ENCODE peak calls at places on chromosomes 11 and 22, in seven cellular contexts. U, P, B, G, I, S and Y are unnamed samples.

GRCh38 chr22:50340157-50340879 is 2.8 kb upstream of the PPP6R2 start:
- DNase-seq in U (no peak), G (no peak), S (no peak), B (no peak), I (no peak), P (no peak), Y (no peak)

GRCh38 chr11:94910281-94910680 is 63.1 kb downstream of the CWC15 start:
- DNase-seq in G (no peak), I (no peak), P (no peak), B (no peak), S (no peak), U (no peak), Y (no peak)

GRCh38 chr11:92024788-92025187 is 199.8 kb upstream of the FAT3 start:
- DNase-seq in G (no peak), P (no peak), U (no peak), S (no peak), B (no peak), I (no peak), Y (no peak)

GRCh38 chr11:120180571-120181445 is 30.0 kb upstream of the OAF start:
- DNase-seq in B (no peak), G (no peak), P (no peak), U (peak; percentile 17), S (peak; percentile 90), I (peak; percentile 54), Y (no peak)

GRCh38 chr11:115170133-115170815 is 333.9 kb downstream of the CADM1 start:
- DNase-seq in I (peak; percentile 33), B (no peak), S (peak; percentile 38), P (peak; percentile 56), U (peak; percentile 47), G (no peak), Y (no peak)

GRCh38 chr11:126548576-126549272 is 193.2 kb downstream of the ST3GAL4 start:
- DNase-seq in I (no peak), S (no peak), U (no peak), B (no peak), G (no peak), P (no peak), Y (no peak)

GRCh38 chr11:33207408-33207985 is 46.2 kb upstream of the CSTF3 start:
- DNase-seq in U (no peak), I (peak; percentile 21), S (peak; percentile 27), G (no peak), P (no peak), B (no peak), Y (no peak)

GRCh38 chr11:68136866-68137265 is 15.7 kb upstream of the CHKA start:
- DNase-seq in I (no peak), S (no peak), P (no peak), U (no peak), G (no peak), B (no peak), Y (no peak)

GRCh38 chr11:3056296-3057068 is 741 bp downstream of the CARS1 start:
- DNase-seq in U (peak; percentile 54), S (no peak), B (no peak), G (no peak), I (no peak), P (peak; percentile 47), Y (no peak)

GRCh38 chr22:46592390-46592872 is 27.8 kb upstream of the GRAMD4 start:
- DNase-seq in G (no peak), B (peak; percentile 4), S (peak; percentile 71), P (peak; percentile 82), I (no peak), U (no peak), Y (no peak)

GRCh38 chr22:47318041-47318737 is 555.7 kb downstream of the TBC1D22A start:
- DNase-seq in S (no peak), I (no peak), B (no peak), P (no peak), U (no peak), G (no peak), Y (no peak)

GRCh38 chr11:10920875-10921274 is 63.0 kb upstream of the ZBED5 start:
- DNase-seq in S (no peak), I (no peak), U (no peak), G (no peak), B (no peak), P (no peak), Y (no peak)

GRCh38 chr11:80096736-80097135 is 655.9 kb upstream of the TENM4 start:
- DNase-seq in G (peak; percentile 84), S (peak; percentile 87), B (peak; percentile 63), U (no peak), P (no peak), I (no peak), Y (no peak)

GRCh38 chr11:44823006-44823405 is 96.2 kb downstream of the TSPAN18 start:
- DNase-seq in S (no peak), G (no peak), P (peak; percentile 4), B (no peak), U (no peak), I (no peak), Y (no peak)

GRCh38 chr11:76615950-76616349 is 54.6 kb downstream of the LRRC32 start:
- DNase-seq in G (no peak), S (peak; percentile 38), I (peak; percentile 39), B (no peak), P (no peak), U (peak; percentile 80), Y (peak; percentile 75)

DNA sequence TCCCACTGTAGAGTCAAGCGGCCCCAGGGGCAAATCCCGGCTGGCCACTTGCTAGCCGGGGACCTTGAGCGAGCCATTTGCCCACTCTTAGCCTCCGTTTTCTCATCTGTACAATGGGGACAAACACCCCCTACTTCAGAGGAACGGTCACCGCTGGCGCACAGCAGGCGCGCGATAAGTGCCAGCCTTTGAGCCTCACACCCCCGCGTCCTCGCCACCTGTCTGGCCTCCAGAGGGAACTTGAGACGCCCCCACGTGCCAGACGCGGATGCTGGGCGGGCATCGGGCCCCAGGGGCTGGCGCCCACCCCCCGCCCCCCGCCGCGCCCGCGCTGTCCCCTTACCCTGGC is 72.7 kb upstream of the TCF20 start:
- DNase-seq in B (no peak), I (no peak), G (no peak), S (no peak), U (no peak), P (no peak), Y (no peak)
- H3K4me3 ChIP-seq in B (peak overlapping the region; percentile 47), I (peak overlapping the region; percentile 44), G (peak overlapping the region; percentile 53), S (peak overlapping the region; percentile 62), U (peak overlapping the region; percentile 36), P (no peak overlapping the region), Y (peak overlapping the region; percentile 55)

DNA sequence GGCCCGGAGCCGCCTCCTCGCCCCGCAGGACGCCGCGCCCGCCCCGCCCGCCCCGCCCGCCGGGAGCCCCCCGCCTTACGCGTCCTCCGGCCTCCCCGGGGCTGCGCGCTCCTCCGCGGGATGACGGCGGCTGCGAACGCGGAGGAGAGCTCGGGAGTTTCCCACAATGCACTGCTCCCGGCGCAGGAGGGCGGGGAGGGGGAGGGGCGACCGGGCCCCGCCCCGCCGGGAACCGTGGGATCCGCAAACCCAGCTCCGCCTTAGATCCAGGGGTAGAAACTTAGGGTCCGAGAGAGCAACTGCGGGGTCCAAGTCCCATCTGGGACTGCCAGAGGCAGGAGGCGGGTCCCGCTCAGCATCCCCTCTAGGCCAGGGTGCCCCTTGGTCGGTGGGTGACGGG is at the start of gene CEND1:
- DNase-seq in P (peak; percentile 79), B (no peak), I (no peak), U (no peak), G (no peak), S (peak; percentile 54), Y (no peak)
- H3K4me3 ChIP-seq in P (peak within 1 kb of the TSS; percentile 81), B (peak within 1 kb of the TSS; percentile 12), I (no peak within 1 kb of the TSS), U (no peak within 1 kb of the TSS), G (peak within 1 kb of the TSS; percentile 51), S (no peak within 1 kb of the TSS), Y (no peak within 1 kb of the TSS)

GRCh38 chr11:117199916-117200812 is 994 bp downstream of the TAGLN start:
- DNase-seq in G (no peak), S (no peak), P (no peak), B (no peak), I (no peak), U (no peak), Y (no peak)

GRCh38 chr11:117198613-117199012 is 557 bp upstream of the TAGLN start:
- DNase-seq in B (no peak), P (no peak), U (no peak), S (no peak), I (no peak), G (no peak), Y (no peak)

GRCh38 chr11:117200813-117201515 is 1.8 kb downstream of the TAGLN start:
- DNase-seq in P (no peak), G (no peak), S (peak; percentile 32), U (no peak), B (no peak), I (no peak), Y (no peak)

GRCh38 chr11:117197516-117198456 is 1.4 kb upstream of the TAGLN start:
- DNase-seq in B (no peak), P (no peak), G (no peak), S (peak; percentile 32), U (peak; percentile 71), I (peak; percentile 60), Y (peak; percentile 61)

DNA sequence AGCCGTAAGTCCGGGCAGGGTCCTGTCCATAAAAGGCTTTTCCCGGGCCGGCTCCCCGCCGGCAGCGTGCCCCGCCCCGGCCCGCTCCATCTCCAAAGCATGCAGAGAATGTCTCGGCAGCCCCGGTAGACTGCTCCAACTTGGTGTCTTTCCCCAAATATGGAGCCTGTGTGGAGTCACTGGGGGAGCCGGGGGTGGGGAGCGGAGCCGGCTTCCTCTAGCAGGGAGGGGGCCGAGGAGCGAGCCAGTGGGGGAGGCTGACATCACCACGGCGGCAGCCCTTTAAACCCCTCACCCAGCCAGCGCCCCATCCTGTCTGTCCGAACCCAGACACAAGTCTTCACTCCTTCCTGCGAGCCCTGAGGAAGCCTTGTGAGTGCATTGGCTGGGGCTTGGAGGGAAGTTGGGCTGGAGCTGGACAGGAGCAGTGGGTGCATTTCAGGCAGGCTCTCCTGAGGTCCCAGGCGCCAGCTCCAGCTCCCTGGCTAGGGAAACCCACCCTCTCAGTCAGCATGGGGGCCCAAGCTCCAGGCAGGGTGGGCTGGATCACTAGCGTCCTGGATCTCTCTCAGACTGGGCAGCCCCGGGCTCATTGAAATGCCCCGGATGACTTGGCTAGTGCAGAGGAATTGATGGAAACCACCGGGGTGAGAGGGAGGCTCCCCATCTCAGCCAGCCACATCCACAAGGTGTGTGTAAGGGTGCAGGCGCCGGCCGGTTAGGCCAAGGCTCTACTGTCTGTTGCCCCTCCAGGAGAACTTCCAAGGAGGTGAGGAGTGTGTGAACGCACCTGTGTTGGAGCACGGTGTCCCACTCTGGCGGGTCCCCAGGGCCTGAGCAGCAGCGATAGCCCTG is at the start of gene TAGLN:
- DNase-seq in P (no peak), G (peak; percentile 87), U (peak; percentile 55), S (peak; percentile 94), I (peak; percentile 87), B (peak; percentile 78), Y (peak; percentile 98)
- H3K4me3 ChIP-seq in P (no peak within 1 kb of the TSS), G (peak within 1 kb of the TSS; percentile 99), U (peak within 1 kb of the TSS; percentile 33), S (peak within 1 kb of the TSS; percentile 49), I (peak within 1 kb of the TSS; percentile 45), B (peak within 1 kb of the TSS; percentile 63), Y (peak within 1 kb of the TSS; percentile 70)

GRCh38 chr22:30572210-30572609 is 2.3 kb downstream of the GAL3ST1 start:
- DNase-seq in S (no peak), I (no peak), G (no peak), P (no peak), U (no peak), B (no peak), Y (no peak)

GRCh38 chr22:30575011-30575671 is 676 bp upstream of the GAL3ST1 start:
- DNase-seq in B (peak; percentile 57), G (no peak), I (peak; percentile 41), S (peak; percentile 70), P (no peak), U (peak; percentile 27), Y (peak; percentile 48)

GRCh38 chr22:30574095-30574981 is at the start of gene GAL3ST1:
- DNase-seq in S (no peak), B (no peak), P (no peak), G (no peak), I (no peak), U (peak; percentile 80), Y (no peak)

GRCh38 chr22:30572840-30573593 is 1.4 kb downstream of the GAL3ST1 start:
- DNase-seq in G (no peak), I (no peak), B (no peak), U (peak; percentile 81), S (no peak), P (no peak), Y (no peak)

GRCh38 chr22:30573594-30574094 is 821 bp downstream of the GAL3ST1 start:
- DNase-seq in B (no peak), U (peak; percentile 63), P (no peak), I (no peak), G (no peak), S (no peak), Y (no peak)
- H3K4me3 ChIP-seq in B (no peak overlapping the region), U (no peak overlapping the region), P (no peak overlapping the region), I (no peak overlapping the region), G (no peak overlapping the region), S (no peak overlapping the region), Y (no peak overlapping the region)